ENCODE peak calls at places on chromosomes 16 and 17, in nine cellular contexts. N, X, V, K, D, I, S, F and T are unnamed samples.

GRCh38 chr17:16466407-16466806 is 25.6 kb downstream of the LRRC75A start:
- DNase-seq in N (no peak), X (no peak), V (peak; percentile 57), K (no peak), D (no peak), I (no peak), S (no peak), F (no peak), T (no peak)

GRCh38 chr17:22435231-22435974 is 743.1 kb downstream of the KCNJ18 start:
- DNase-seq in N (no peak), X (no peak), V (no peak), K (no peak), D (no peak), I (no peak), S (no peak), F (no peak), T (peak; percentile 60)

GRCh38 chr17:72434991-72435618 is 314.3 kb downstream of the SOX9 start:
- DNase-seq in N (no peak), X (no peak), V (no peak), K (no peak), D (no peak), I (no peak), S (no peak), F (no peak), T (no peak)

GRCh38 chr17:4176803-4177472 is 33.9 kb downstream of the CYB5D2 start:
- DNase-seq in N (no peak), X (no peak), V (no peak), K (no peak), D (no peak), I (no peak), S (no peak), F (no peak), T (no peak)

GRCh38 chr16:58196898-58197313 is 1.0 kb downstream of the CSNK2A2 start:
- DNase-seq in N (no peak), X (no peak), V (no peak), K (no peak), D (no peak), I (no peak), S (no peak), F (no peak), T (no peak)

GRCh38 chr16:24909856-24910255 is 64.1 kb downstream of the SLC5A11 start:
- DNase-seq in N (no peak), X (no peak), V (no peak), K (peak; percentile 6), D (no peak), I (no peak), S (no peak), F (no peak), T (no peak)

GRCh38 chr17:3963214-3964201 is 729 bp downstream of the ATP2A3 start:
- DNase-seq in N (no peak), X (no peak), V (peak; percentile 64), K (no peak), D (no peak), I (no peak), S (no peak), F (no peak), T (peak; percentile 86)

GRCh38 chr17:73729101-73729500 is 84.9 kb upstream of the SDK2 start:
- DNase-seq in N (no peak), X (no peak), V (no peak), K (no peak), D (no peak), I (no peak), S (no peak), F (no peak), T (no peak)

GRCh38 chr17:29412780-29413565 is 22.8 kb downstream of the TAOK1 start:
- DNase-seq in N (no peak), X (no peak), V (no peak), K (no peak), D (no peak), I (no peak), S (no peak), F (no peak), T (no peak)

GRCh38 chr16:17270683-17271109 is 200.1 kb downstream of the XYLT1 start:
- DNase-seq in N (no peak), X (no peak), V (peak; percentile 59), K (no peak), D (no peak), I (no peak), S (no peak), F (no peak), T (no peak)

GRCh38 chr17:40070895-40071719 is 8.3 kb downstream of the THRA start:
- DNase-seq in N (peak; percentile 93), X (peak; percentile 50), V (peak; percentile 94), K (peak; percentile 90), D (peak; percentile 57), I (no peak), S (peak; percentile 82), F (no peak), T (peak; percentile 93)

GRCh38 chr17:58520843-58521430 is 6.5 kb upstream of the MTMR4 start:
- DNase-seq in N (no peak), X (no peak), V (no peak), K (no peak), D (no peak), I (no peak), S (no peak), F (no peak), T (no peak)

GRCh38 chr16:55057866-55058265 is 127.2 kb downstream of the IRX5 start:
- DNase-seq in N (peak; percentile 31), X (no peak), V (no peak), K (peak; percentile 32), D (no peak), I (no peak), S (no peak), F (no peak), T (no peak)

GRCh38 chr16:12187939-12188673 is 211.6 kb downstream of the SNX29 start:
- DNase-seq in N (no peak), X (no peak), V (no peak), K (no peak), D (no peak), I (no peak), S (no peak), F (no peak), T (no peak)

GRCh38 chr17:74960739-74961342 is 11.7 kb downstream of the HID1 start:
- DNase-seq in N (no peak), X (no peak), V (peak; percentile 73), K (no peak), D (no peak), I (peak; percentile 94), S (no peak), F (no peak), T (peak; percentile 58)

DNA sequence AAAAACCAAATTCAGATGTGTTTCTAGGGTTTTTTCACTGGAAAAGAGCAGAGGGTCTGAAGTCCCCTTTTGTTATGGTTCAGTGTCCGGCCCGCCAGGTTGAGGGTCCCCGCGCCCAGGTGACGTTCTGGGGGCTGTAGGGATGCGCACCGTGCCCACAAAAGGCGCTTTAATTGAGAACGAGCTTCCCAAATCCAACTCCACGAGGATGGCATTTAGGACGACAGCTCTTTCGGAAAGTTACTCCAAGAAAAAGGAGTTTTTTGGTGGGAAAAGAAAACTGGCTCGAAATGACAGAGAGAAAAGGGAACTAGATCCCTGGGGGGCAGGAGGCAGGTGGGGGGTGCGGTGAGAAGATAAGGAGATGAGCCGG is 15.9 kb upstream of the ZFHX3 start:
- DNase-seq in N (no peak), X (no peak), V (no peak), K (no peak), D (no peak), I (no peak), S (no peak), F (no peak), T (no peak)
- H3K4me1 ChIP-seq in N (peaks cover 43% of the 10 kb centered on the region), X (peaks cover 24% of the 10 kb centered on the region), V (peaks cover 3% of the 10 kb centered on the region), K (peaks cover 58% of the 10 kb centered on the region), D (peaks cover 73% of the 10 kb centered on the region), I (peaks cover 58% of the 10 kb centered on the region), S (peaks cover 41% of the 10 kb centered on the region), F (peaks cover 4% of the 10 kb centered on the region), T (peaks cover 55% of the 10 kb centered on the region)

GRCh38 chr16:76749780-76750375 is 441.1 kb upstream of the MON1B start:
- DNase-seq in N (no peak), X (no peak), V (no peak), K (no peak), D (no peak), I (no peak), S (no peak), F (no peak), T (no peak)

GRCh38 chr16:76748698-76749097 is 442.3 kb upstream of the MON1B start:
- DNase-seq in N (no peak), X (no peak), V (no peak), K (no peak), D (no peak), I (no peak), S (no peak), F (no peak), T (no peak)
- H3K4me1 ChIP-seq in N (no peaks in the 10 kb centered on the region), X (no peaks in the 10 kb centered on the region), V (no peaks in the 10 kb centered on the region), K (no peaks in the 10 kb centered on the region), D (no peaks in the 10 kb centered on the region), I (no peaks in the 10 kb centered on the region), S (no peaks in the 10 kb centered on the region), F (no peaks in the 10 kb centered on the region), T (no peaks in the 10 kb centered on the region)

DNA sequence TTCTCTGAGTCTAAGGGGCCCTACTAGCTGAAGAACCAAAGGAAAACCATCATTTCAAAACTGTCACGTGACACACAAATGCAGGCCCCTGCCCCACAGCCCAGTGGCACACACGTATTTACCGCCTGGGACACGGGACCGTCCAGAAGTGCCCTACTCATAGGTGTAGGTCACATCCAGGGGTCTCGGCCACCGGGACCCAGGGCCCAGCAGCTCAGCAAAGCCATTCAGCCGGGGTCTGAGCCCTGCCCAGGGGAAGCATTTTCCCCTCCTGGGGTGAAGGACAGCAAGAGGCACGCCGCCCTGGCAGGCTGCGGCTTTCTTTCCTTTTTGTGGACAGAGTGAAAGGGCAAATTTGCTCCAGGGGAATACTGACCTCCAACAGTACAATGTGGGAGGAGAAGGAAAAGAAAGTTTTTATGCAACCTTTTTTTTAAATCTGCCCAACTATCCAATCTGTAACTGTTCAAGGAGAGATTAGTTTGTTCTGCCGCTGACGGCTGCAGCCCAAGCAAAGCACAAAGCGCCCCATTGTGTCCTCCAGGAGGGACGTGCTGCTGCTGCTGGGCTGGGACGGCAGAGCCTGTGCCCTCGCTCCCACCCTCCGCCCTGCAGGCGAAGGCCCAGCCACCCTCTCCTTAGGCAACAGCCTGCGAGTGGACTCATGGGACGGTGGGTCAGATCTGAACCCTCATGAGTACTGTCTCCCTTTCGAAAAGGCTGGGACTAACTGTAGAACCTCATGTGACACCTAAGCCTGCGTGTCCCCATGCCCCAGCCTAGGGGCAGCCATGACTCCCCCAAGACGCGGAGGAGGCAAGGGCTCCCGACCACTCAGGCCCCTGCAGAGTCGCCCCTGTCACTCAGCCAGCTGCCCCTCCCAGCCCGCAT is 21.3 kb downstream of the SLC7A5 start:
- DNase-seq in N (no peak), X (no peak), V (no peak), K (no peak), D (no peak), I (no peak), S (no peak), F (no peak), T (no peak)
- H3K4me1 ChIP-seq in N (peaks cover 8% of the 10 kb centered on the region), X (peaks cover 26% of the 10 kb centered on the region), V (no peaks in the 10 kb centered on the region), K (peaks cover 40% of the 10 kb centered on the region), D (peaks cover 23% of the 10 kb centered on the region), I (peaks cover 100% of the 10 kb centered on the region), S (peaks cover 12% of the 10 kb centered on the region), F (no peaks in the 10 kb centered on the region), T (peaks cover 4% of the 10 kb centered on the region)

GRCh38 chr16:86591270-86591669 is 12.9 kb downstream of the FOXL1 start:
- DNase-seq in N (no peak), X (no peak), V (no peak), K (no peak), D (no peak), I (no peak), S (no peak), F (no peak), T (no peak)
- H3K4me1 ChIP-seq in N (peaks cover 63% of the 10 kb centered on the region), X (no peaks in the 10 kb centered on the region), V (no peaks in the 10 kb centered on the region), K (peaks cover 10% of the 10 kb centered on the region), D (no peaks in the 10 kb centered on the region), I (peaks cover 28% of the 10 kb centered on the region), S (no peaks in the 10 kb centered on the region), F (no peaks in the 10 kb centered on the region), T (no peaks in the 10 kb centered on the region)

GRCh38 chr17:64118452-64118979 is 11.4 kb downstream of the ERN1 start:
- DNase-seq in N (no peak), X (peak; percentile 24), V (peak; percentile 36), K (peak; percentile 68), D (peak; percentile 48), I (no peak), S (no peak), F (no peak), T (peak; percentile 70)
- H3K4me1 ChIP-seq in N (peaks cover 13% of the 10 kb centered on the region), X (peaks cover 7% of the 10 kb centered on the region), V (no peaks in the 10 kb centered on the region), K (peaks cover 19% of the 10 kb centered on the region), D (peaks cover 35% of the 10 kb centered on the region), I (peaks cover 57% of the 10 kb centered on the region), S (peaks cover 28% of the 10 kb centered on the region), F (no peaks in the 10 kb centered on the region), T (peaks cover 18% of the 10 kb centered on the region)